ENCODE peak calls at places on chromosomes 1 and 21, in nine cellular contexts. G, E, F, Q, Y, H, C, A and L are unnamed samples.

GRCh38 chr1:185695299-185695698 is 38.9 kb upstream of the HMCN1 start:
- DNase-seq in G (no peak), E (no peak), F (no peak), Q (no peak), Y (no peak), H (no peak), C (no peak), A (no peak), L (no peak)

GRCh38 chr21:20739421-20739820 is 258.8 kb upstream of the NCAM2 start:
- DNase-seq in G (no peak), E (no peak), F (no peak), Q (peak; percentile 12), Y (no peak), H (no peak), C (peak; percentile 30), A (no peak), L (no peak)

GRCh38 chr1:225911207-225912130 is 12.6 kb downstream of the PYCR2 start:
- DNase-seq in G (peak; percentile 97), E (peak; percentile 64), F (peak; percentile 35), Q (no peak), Y (peak; percentile 76), H (peak; percentile 66), C (peak; percentile 81), A (no peak), L (no peak)

GRCh38 chr1:69930396-69930795 is 275.0 kb downstream of the LRRC40 start:
- DNase-seq in G (no peak), E (no peak), F (no peak), Q (no peak), Y (no peak), H (no peak), C (no peak), A (no peak), L (no peak)

GRCh38 chr1:153506831-153507413 is 28.9 kb downstream of the S100A6 start:
- DNase-seq in G (no peak), E (peak; percentile 87), F (no peak), Q (no peak), Y (peak; percentile 88), H (no peak), C (no peak), A (peak; percentile 41), L (no peak)

GRCh38 chr1:913491-914252 is 10.1 kb upstream of the SAMD11 start:
- DNase-seq in G (peak; percentile 65), E (peak; percentile 77), F (no peak), Q (no peak), Y (no peak), H (no peak), C (no peak), A (no peak), L (no peak)

GRCh38 chr1:104878203-104878911 is 1128.7 kb downstream of the AMY1C start:
- DNase-seq in G (no peak), E (no peak), F (no peak), Q (no peak), Y (no peak), H (no peak), C (peak; percentile 50), A (no peak), L (no peak)

GRCh38 chr1:228452194-228453021 is 34.8 kb upstream of the RNF187 start:
- DNase-seq in G (peak; percentile 68), E (no peak), F (no peak), Q (no peak), Y (no peak), H (no peak), C (no peak), A (no peak), L (no peak)

GRCh38 chr1:113903496-113904291 is 905 bp downstream of the AP4B1 start:
- DNase-seq in G (no peak), E (no peak), F (no peak), Q (no peak), Y (no peak), H (peak; percentile 1), C (no peak), A (no peak), L (no peak)

GRCh38 chr1:83086346-83086745 is 912.6 kb downstream of the TTLL7 start:
- DNase-seq in G (no peak), E (no peak), F (no peak), Q (no peak), Y (no peak), H (no peak), C (no peak), A (no peak), L (no peak)

GRCh38 chr21:33231526-33231925 is 1.8 kb downstream of the IFNAR2 start:
- DNase-seq in G (no peak), E (no peak), F (no peak), Q (no peak), Y (no peak), H (no peak), C (no peak), A (no peak), L (no peak)

GRCh38 chr1:2230781-2231666 is 2.9 kb downstream of the SKI start:
- DNase-seq in G (peak; percentile 84), E (no peak), F (peak; percentile 39), Q (no peak), Y (peak; percentile 54), H (peak; percentile 44), C (no peak), A (no peak), L (no peak)

GRCh38 chr1:172185206-172185605 is 235.3 kb upstream of the C1orf105 start:
- DNase-seq in G (no peak), E (no peak), F (no peak), Q (no peak), Y (no peak), H (no peak), C (no peak), A (peak; percentile 53), L (no peak)

GRCh38 chr1:204213668-204214662 is at the start of gene GOLT1A:
- DNase-seq in G (peak; percentile 90), E (peak; percentile 87), F (peak; percentile 48), Q (no peak), Y (peak; percentile 72), H (peak; percentile 13), C (peak; percentile 75), A (peak; percentile 71), L (peak; percentile 24)